ENCODE peak calls at places on chromosomes 7 and 10, in eight cellular contexts. U is AG10803, Y is progenitor cell of endocrine pancreas, O is GM10248, K is thoracic aorta, E is fibroblast of pulmonary artery, S is stomach, W is left ventricle myocardium inferior. C is an unnamed sample.

GRCh38 chr10:97273700-97274099 is 18.7 kb downstream of the ARHGAP19 start:
- DNase-seq in W (no peak), Y (no peak), O (no peak), U (no peak), S (no peak), K (no peak), E (no peak), C (no peak)

GRCh38 chr7:102283477-102284189 is 3.0 kb upstream of the SH2B2 start:
- DNase-seq in E (no peak), Y (no peak), U (no peak), W (no peak), O (no peak), S (no peak), K (no peak), C (no peak)

GRCh38 chr7:6680146-6680545 is 26.6 kb downstream of the ZNF12 start:
- DNase-seq in K (no peak), W (no peak), E (no peak), O (no peak), S (no peak), Y (no peak), U (no peak), C (no peak)

GRCh38 chr7:119010635-119011034 is 786.1 kb downstream of the ANKRD7 start:
- DNase-seq in E (no peak), K (no peak), Y (no peak), U (no peak), O (no peak), S (no peak), W (no peak), C (no peak)

GRCh38 chr10:114859227-114859626 is 37.6 kb downstream of the FHIP2A start:
- DNase-seq in O (no peak), W (no peak), K (no peak), S (no peak), Y (no peak), U (no peak), E (no peak), C (no peak)

GRCh38 chr10:10589540-10589939 is 428.1 kb upstream of the CELF2 start:
- DNase-seq in Y (no peak), O (peak; percentile 13), W (no peak), U (peak; percentile 65), S (no peak), E (peak; percentile 99), K (no peak), C (no peak)

GRCh38 chr10:121754667-121755066 is 156.4 kb upstream of the FGFR2 start:
- DNase-seq in O (no peak), W (no peak), Y (no peak), S (no peak), E (no peak), K (no peak), U (no peak), C (no peak)

GRCh38 chr10:17851611-17852010 is 42.5 kb downstream of the MRC1 start:
- DNase-seq in U (no peak), E (no peak), K (no peak), O (no peak), S (no peak), W (peak; percentile 58), Y (no peak), C (no peak)

GRCh38 chr10:88309365-88309764 is 273.8 kb downstream of the RNLS start:
- DNase-seq in W (no peak), S (no peak), Y (no peak), U (no peak), K (no peak), E (no peak), O (no peak), C (no peak)

GRCh38 chr7:46015107-46015868 is 94.2 kb upstream of the IGFBP3 start:
- DNase-seq in O (no peak), S (no peak), E (no peak), K (no peak), W (peak; percentile 71), Y (peak; percentile 22), U (peak; percentile 40), C (no peak)

GRCh38 chr7:86598721-86599120 is 45.0 kb upstream of the GRM3 start:
- DNase-seq in K (no peak), W (no peak), O (no peak), E (no peak), Y (no peak), U (no peak), S (no peak), C (no peak)

GRCh38 chr10:69358148-69358795 is 58.4 kb downstream of the TACR2 start:
- DNase-seq in W (no peak), K (no peak), S (no peak), O (no peak), U (no peak), E (no peak), Y (no peak), C (no peak)
- TF ChIP-seq CTCF in W (peak; percentile 14), K (no peak), S (no peak), O (no peak), U (no peak), E (no peak), Y (no peak), C (no peak)

DNA sequence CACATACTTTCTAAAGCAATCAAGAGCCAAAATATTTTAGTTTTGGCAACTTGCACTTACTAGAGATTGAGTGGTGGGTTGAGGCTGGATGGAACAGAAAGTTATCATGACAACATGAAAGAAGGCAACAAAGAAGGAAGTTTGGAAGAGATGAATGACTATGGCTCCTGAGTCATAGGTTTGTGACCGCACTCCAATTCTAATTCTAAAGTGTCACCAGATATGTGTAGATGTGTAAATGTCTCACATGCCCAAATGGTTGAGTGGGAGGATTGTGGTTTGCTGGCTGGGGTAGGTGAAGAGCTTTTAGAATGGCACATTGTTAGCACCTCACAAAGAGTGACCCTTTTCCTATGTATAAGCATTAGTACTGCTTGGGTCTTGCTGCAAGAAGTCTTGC is 20.2 kb downstream of the TAS2R16 start:
- DNase-seq in S (no peak), K (no peak), O (no peak), Y (no peak), E (peak; percentile 8), U (no peak), W (no peak), C (no peak)
- TF ChIP-seq CTCF in S (no peak), K (no peak), O (no peak), Y (no peak), E (no peak), U (no peak), W (no peak), C (no peak)

DNA sequence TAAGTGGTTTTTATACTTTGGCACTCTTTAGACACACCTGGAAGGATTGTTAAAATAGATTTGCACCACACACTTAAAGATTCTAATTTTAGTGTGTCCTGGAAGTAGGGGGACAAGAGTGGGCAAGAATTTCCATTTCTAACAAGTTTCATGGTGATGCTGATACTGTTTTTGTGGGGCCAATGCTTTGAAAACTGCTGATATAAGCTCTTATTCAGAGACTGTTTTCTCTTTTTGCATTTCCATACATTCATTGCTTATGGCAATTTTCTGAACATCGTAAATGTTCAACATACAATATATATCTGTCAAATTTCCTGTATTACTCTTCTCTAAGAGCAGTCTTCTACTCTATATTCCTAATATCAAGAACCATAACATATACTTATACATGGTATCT is 79.0 kb downstream of the TFEC start:
- DNase-seq in U (no peak), S (no peak), E (no peak), W (no peak), Y (no peak), O (no peak), K (no peak), C (no peak)
- TF ChIP-seq CTCF in U (no peak), S (no peak), E (no peak), W (no peak), Y (no peak), O (no peak), K (no peak), C (no peak)

GRCh38 chr10:94194256-94194655 is 168.5 kb downstream of the NOC3L start:
- DNase-seq in O (no peak), U (peak; percentile 81), E (peak; percentile 42), W (no peak), Y (no peak), K (no peak), S (no peak), C (no peak)
- TF ChIP-seq CTCF in O (no peak), U (peak; percentile 36), E (peak; percentile 8), W (no peak), Y (no peak), K (no peak), S (no peak), C (no peak)

GRCh38 chr10:124356706-124357582 is 61.8 kb downstream of the OAT start:
- DNase-seq in S (no peak), W (no peak), O (no peak), Y (no peak), K (no peak), E (no peak), U (no peak), C (no peak)
- TF ChIP-seq CTCF in S (no peak), W (no peak), O (no peak), Y (no peak), K (no peak), E (no peak), U (no peak), C (no peak)

GRCh38 chr7:121079425-121080169 is 91.1 kb downstream of the CPED1 start:
- DNase-seq in K (no peak), W (no peak), O (no peak), Y (no peak), E (peak; percentile 53), U (peak; percentile 22), S (no peak), C (no peak)
- TF ChIP-seq CTCF in K (no peak), W (peak; percentile 24), O (no peak), Y (peak; percentile 13), E (peak; percentile 37), U (peak; percentile 33), S (no peak), C (no peak)

DNA sequence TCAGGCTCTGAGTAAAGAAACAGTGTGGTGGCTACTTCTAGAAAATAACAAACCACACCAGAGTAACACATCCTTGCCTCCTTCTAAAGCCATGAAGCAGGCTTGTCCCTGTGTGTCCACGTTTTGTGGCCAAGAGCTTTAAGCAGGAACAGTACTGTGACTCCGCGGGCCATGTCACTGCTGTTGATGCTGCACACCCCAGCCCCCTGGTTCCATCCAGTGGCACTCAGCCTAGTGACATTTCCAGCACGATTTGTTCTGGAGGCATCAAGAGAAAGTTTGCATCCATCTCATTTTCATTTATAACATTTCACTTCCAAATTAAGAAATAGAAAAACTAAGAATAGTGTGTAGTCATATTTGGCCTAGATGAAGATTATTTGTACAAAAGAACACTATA is 211.3 kb downstream of the PAXIP1 start:
- DNase-seq in U (no peak), W (no peak), K (no peak), O (no peak), E (no peak), S (no peak), Y (no peak), C (no peak)
- TF ChIP-seq CTCF in U (no peak), W (no peak), K (no peak), O (no peak), E (no peak), S (no peak), Y (no peak), C (no peak)